ENCODE peak calls at places on chromosome X, in four cellular contexts. X is IMR-90, R is astrocyte of the spinal cord, Y is GM12878. L is an unnamed sample.

GRCh38 chrX:101507986-101508385 is 22.7 kb downstream of the ARMCX4 start:
- DNase-seq in X (no peak), R (no peak), Y (no peak), L (no peak)

GRCh38 chrX:47483310-47484268 is 567 bp upstream of the ZNF41 start:
- DNase-seq in X (peak; percentile 30), R (peak; percentile 28), Y (no peak), L (peak; percentile 35)

GRCh38 chrX:122244080-122244479 is 940.0 kb upstream of the GRIA3 start:
- DNase-seq in X (no peak), R (no peak), Y (no peak), L (no peak)

GRCh38 chrX:67673741-67674274 is 130.0 kb downstream of the AR start:
- DNase-seq in X (no peak), R (no peak), Y (no peak), L (no peak)

GRCh38 chrX:45907776-45908175 is 637.4 kb downstream of the ZNF674 start:
- DNase-seq in X (no peak), R (no peak), Y (no peak), L (no peak)

GRCh38 chrX:72349190-72349589 is 43.5 kb upstream of the CITED1 start:
- DNase-seq in X (no peak), R (no peak), Y (peak; percentile 2), L (no peak)

GRCh38 chrX:72392042-72392441 is 86.3 kb upstream of the CITED1 start:
- DNase-seq in X (no peak), R (no peak), Y (no peak), L (no peak)

GRCh38 chrX:45668686-45669443 is 468.2 kb upstream of the DIPK2B start:
- DNase-seq in X (peak; percentile 95), R (peak; percentile 94), Y (no peak), L (peak; percentile 96)

GRCh38 chrX:103628386-103629290 is at the start of gene TCEAL1:
- DNase-seq in X (peak; percentile 27), R (peak; percentile 36), Y (no peak), L (peak; percentile 62)

GRCh38 chrX:111265506-111265905 is 4.8 kb downstream of the CAPN6 start:
- DNase-seq in X (no peak), R (no peak), Y (no peak), L (no peak)

GRCh38 chrX:111264397-111264796 is 5.9 kb downstream of the CAPN6 start:
- DNase-seq in X (no peak), R (no peak), Y (no peak), L (no peak)

GRCh38 chrX:111270339-111270738 is at the start of gene CAPN6:
- DNase-seq in X (peak; percentile 5), R (no peak), Y (no peak), L (no peak)
- H3K4me3 ChIP-seq in X (no peak within 1 kb of the TSS), R (no peak within 1 kb of the TSS), Y (no peak within 1 kb of the TSS), L (no peak within 1 kb of the TSS)

DNA sequence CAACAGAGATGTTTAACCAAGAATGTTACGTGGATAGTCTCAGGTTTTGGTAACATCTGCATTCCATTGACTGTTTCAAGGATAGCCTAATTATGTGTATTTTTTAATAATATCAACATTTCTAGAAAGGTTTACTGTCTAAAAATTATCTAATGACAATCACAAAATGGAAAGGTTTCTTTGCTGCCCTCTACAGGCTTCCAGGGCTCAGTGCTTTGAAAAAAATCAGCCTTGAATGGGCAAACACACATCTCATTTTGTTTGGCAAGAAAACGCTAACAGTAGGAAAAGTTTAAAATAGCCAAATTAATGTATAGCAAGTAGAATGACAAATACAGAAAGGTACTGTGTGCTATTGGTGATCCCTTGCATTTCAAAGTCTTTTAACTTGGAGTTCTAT is 223.4 kb upstream of the PRPS2 start:
- DNase-seq in X (peak; percentile 13), R (peak; percentile 22), Y (no peak), L (no peak)
- TF ChIP-seq CTCF in X (peak; percentile 62), R (peak; percentile 68), Y (peak; percentile 67), L (peak; percentile 65)

DNA sequence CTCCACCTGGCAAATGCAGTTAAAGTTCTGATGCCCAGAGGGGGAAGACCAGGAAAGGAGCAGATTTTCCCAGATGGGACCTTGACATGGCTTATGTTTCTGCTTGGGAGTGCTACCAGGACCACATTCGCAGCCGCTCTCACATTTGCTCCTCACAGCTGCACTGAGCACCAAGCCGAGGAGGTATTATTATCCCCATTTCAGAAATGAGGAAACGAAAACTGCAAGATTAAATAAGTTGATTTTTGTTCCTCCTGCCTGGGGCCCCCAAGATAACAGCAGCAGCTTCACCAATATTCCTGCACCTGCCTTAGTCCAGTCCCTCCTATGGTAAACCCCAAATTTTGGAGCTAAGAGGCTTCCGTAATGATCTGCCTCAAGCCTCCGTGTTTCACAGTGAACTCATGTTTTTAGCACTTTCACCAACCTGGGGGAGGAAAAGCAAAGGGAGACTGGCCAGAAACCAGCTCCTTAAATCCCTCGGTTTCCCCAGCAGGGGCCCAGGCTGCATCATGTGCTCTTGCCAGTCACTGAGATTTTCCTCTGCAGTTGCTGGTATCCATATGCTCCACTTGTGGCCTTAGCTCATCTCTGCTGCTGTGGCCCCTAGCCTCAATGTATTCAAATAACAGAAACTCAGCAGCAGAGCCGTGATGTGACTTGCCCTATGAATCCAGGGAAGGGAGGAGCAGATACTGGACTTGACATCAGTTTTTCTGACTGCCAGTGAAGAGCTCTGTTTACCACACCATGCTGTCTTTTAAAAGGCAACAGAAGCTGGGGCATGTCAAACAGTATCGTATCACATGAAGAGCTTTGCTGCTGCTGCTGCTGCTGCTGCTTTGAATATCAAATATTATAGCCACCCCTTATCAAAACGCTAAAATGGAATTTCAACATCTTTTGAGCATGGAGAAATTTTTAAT is 95.5 kb upstream of the KLHL13 start:
- DNase-seq in X (no peak), R (no peak), Y (no peak), L (no peak)
- H3K4me3 ChIP-seq in X (no peak overlapping the region), R (no peak overlapping the region), Y (peak overlapping the region; percentile 20), L (no peak overlapping the region)

GRCh38 chrX:154433605-154434004 is 3.3 kb upstream of the GDI1 start:
- DNase-seq in X (no peak), R (no peak), Y (no peak), L (no peak)
- TF ChIP-seq CTCF in X (no peak), R (no peak), Y (no peak), L (no peak)

GRCh38 chrX:112841114-112841819 is 636 bp upstream of the AMOT start:
- DNase-seq in X (peak; percentile 87), R (peak; percentile 88), Y (no peak), L (peak; percentile 75)

GRCh38 chrX:112840382-112841113 is at the start of gene AMOT:
- DNase-seq in X (peak; percentile 60), R (peak; percentile 77), Y (no peak), L (peak; percentile 62)

GRCh38 chrX:112839856-112840255 is 775 bp downstream of the AMOT start:
- DNase-seq in X (no peak), R (peak; percentile 3), Y (no peak), L (no peak)

GRCh38 chrX:112844250-112844649 is 3.6 kb upstream of the AMOT start:
- DNase-seq in X (peak; percentile 50), R (no peak), Y (no peak), L (no peak)

DNA sequence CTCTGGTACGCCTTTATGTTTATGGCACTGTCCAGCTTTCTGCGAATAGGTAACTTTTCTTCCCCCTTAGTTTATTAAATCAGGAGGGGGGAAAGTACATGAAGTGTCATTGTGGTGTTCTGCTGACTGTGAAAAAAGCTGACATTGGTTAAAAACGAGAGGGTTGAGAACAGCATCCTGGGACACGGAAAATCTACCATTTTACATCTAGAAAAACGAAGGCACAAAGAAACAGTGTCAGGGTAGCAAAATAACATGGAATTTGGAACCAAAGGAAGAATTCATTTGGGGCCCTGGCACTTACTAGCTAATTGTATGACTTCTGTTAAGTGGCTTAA is 1.2 kb upstream of the AMOT start:
- DNase-seq in X (no peak), R (no peak), Y (no peak), L (no peak)
- H3K4me3 ChIP-seq in X (peak overlapping the region; percentile 57), R (peak overlapping the region; percentile 37), Y (no peak overlapping the region), L (peak overlapping the region; percentile 49)

DNA sequence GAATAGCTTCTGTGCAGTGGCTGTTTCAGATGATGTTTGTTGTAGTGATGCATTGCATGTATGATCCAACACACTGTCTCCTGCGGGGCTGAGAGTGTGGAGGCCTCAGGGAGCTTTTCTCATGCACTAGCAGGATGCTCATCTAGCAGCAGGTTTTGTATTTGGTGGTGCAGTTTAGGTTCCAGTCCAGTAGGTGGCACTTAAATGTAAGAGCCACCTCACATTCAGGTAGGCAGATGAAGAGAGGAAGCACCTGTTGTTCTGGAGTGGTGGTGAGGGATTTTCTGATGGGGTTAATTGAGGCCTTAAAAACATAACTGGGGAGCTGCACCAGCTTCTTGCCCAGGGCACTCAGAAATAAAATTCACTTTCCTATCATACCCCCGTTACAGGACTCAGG is 300.9 kb downstream of the SPIN4 start:
- DNase-seq in X (no peak), R (no peak), Y (peak; percentile 11), L (no peak)
- TF ChIP-seq CTCF in X (no peak), R (no peak), Y (peak; percentile 56), L (no peak)

GRCh38 chrX:150690126-150690525 is 3.1 kb upstream of the MTMR1 start:
- DNase-seq in X (peak; percentile 92), R (peak; percentile 93), Y (no peak), L (peak; percentile 93)

GRCh38 chrX:150692296-150692695 is 900 bp upstream of the MTMR1 start:
- DNase-seq in X (no peak), R (no peak), Y (no peak), L (no peak)

GRCh38 chrX:150693782-150694574 is 782 bp downstream of the MTMR1 start:
- DNase-seq in X (peak; percentile 79), R (peak; percentile 29), Y (no peak), L (peak; percentile 88)

GRCh38 chrX:150694738-150695410 is 1.7 kb downstream of the MTMR1 start:
- DNase-seq in X (no peak), R (no peak), Y (no peak), L (no peak)

GRCh38 chrX:150692837-150693781 is at the start of gene MTMR1:
- DNase-seq in X (no peak), R (no peak), Y (no peak), L (peak; percentile 52)
- H3K4me3 ChIP-seq in X (peak within 1 kb of the TSS; percentile 87), R (peak within 1 kb of the TSS; percentile 54), Y (peak within 1 kb of the TSS; percentile 80), L (peak within 1 kb of the TSS; percentile 58)

GRCh38 chrX:136209016-136209738 is 42.0 kb downstream of the MAP7D3 start:
- DNase-seq in X (peak; percentile 56), R (peak; percentile 49), Y (no peak), L (no peak)
- TF ChIP-seq CTCF in X (peak; percentile 64), R (peak; percentile 57), Y (peak; percentile 31), L (peak; percentile 50)

L was measured in foreskin fibroblast.